ENCODE peak calls at places on chromosomes 2 and 18, in six cellular contexts. One of them, this sample, is unnamed.

GRCh38 chr2:128408349-128409305 is 90.0 kb upstream of the HS6ST1 start:
- DNase-seq in IMR-90: peak; percentile 86
- DNase-seq in uterus: no peak
- DNase-seq in HCT116: no peak
- DNase-seq in tibial nerve: no peak
- DNase-seq in A549: no peak
- DNase-seq in this sample: peak; percentile 74

GRCh38 chr2:24724111-24724775 is 68.9 kb downstream of the PTRHD1 start:
- DNase-seq in IMR-90: no peak
- DNase-seq in uterus: no peak
- DNase-seq in HCT116: no peak
- DNase-seq in tibial nerve: no peak
- DNase-seq in A549: no peak
- DNase-seq in this sample: no peak

GRCh38 chr2:218516614-218517013 is 51.5 kb downstream of the USP37 start:
- DNase-seq in IMR-90: peak; percentile 5
- DNase-seq in uterus: no peak
- DNase-seq in HCT116: peak; percentile 23
- DNase-seq in tibial nerve: no peak
- DNase-seq in A549: peak; percentile 6
- DNase-seq in this sample: no peak

GRCh38 chr18:47577520-47577919 is 326.1 kb upstream of the SKOR2 start:
- DNase-seq in IMR-90: no peak
- DNase-seq in uterus: no peak
- DNase-seq in HCT116: no peak
- DNase-seq in tibial nerve: no peak
- DNase-seq in A549: no peak
- DNase-seq in this sample: no peak

GRCh38 chr2:241827394-241827793 is 18.4 kb downstream of the NEU4 start:
- DNase-seq in IMR-90: no peak
- DNase-seq in uterus: no peak
- DNase-seq in HCT116: no peak
- DNase-seq in tibial nerve: no peak
- DNase-seq in A549: no peak
- DNase-seq in this sample: no peak

GRCh38 chr2:44291281-44292248 is 16.3 kb downstream of the SLC3A1 start:
- DNase-seq in IMR-90: peak; percentile 75
- DNase-seq in uterus: peak; percentile 21
- DNase-seq in HCT116: peak; percentile 48
- DNase-seq in tibial nerve: no peak
- DNase-seq in A549: peak; percentile 81
- DNase-seq in this sample: no peak

GRCh38 chr2:138007431-138007830 is 43.2 kb downstream of the HNMT start:
- DNase-seq in IMR-90: no peak
- DNase-seq in uterus: no peak
- DNase-seq in HCT116: no peak
- DNase-seq in tibial nerve: no peak
- DNase-seq in A549: no peak
- DNase-seq in this sample: no peak

GRCh38 chr2:224958873-224959272 is 83.4 kb downstream of the DOCK10 start:
- DNase-seq in IMR-90: no peak
- DNase-seq in uterus: no peak
- DNase-seq in HCT116: no peak
- DNase-seq in tibial nerve: no peak
- DNase-seq in A549: no peak
- DNase-seq in this sample: no peak

GRCh38 chr18:63366270-63366990 is 576 bp downstream of the KDSR start:
- DNase-seq in IMR-90: peak; percentile 69
- DNase-seq in uterus: peak; percentile 46
- DNase-seq in HCT116: peak; percentile 32
- DNase-seq in tibial nerve: no peak
- DNase-seq in A549: peak; percentile 68
- DNase-seq in this sample: no peak

GRCh38 chr2:67930156-67930555 is 132.6 kb downstream of the C1D start:
- DNase-seq in IMR-90: no peak
- DNase-seq in uterus: no peak
- DNase-seq in HCT116: no peak
- DNase-seq in tibial nerve: no peak
- DNase-seq in A549: no peak
- DNase-seq in this sample: no peak

GRCh38 chr2:200829258-200829655 is 17.5 kb downstream of the BZW1 start:
- DNase-seq in IMR-90: no peak
- DNase-seq in uterus: no peak
- DNase-seq in HCT116: no peak
- DNase-seq in tibial nerve: no peak
- DNase-seq in A549: no peak
- DNase-seq in this sample: no peak

GRCh38 chr18:10100236-10100635 is 186.4 kb downstream of the VAPA start:
- DNase-seq in IMR-90: no peak
- DNase-seq in uterus: no peak
- DNase-seq in HCT116: no peak
- DNase-seq in tibial nerve: no peak
- DNase-seq in A549: no peak
- DNase-seq in this sample: peak; percentile 16

GRCh38 chr18:52715961-52716360 is 376.0 kb downstream of the DCC start:
- DNase-seq in IMR-90: no peak
- DNase-seq in uterus: no peak
- DNase-seq in HCT116: no peak
- DNase-seq in tibial nerve: no peak
- DNase-seq in A549: no peak
- DNase-seq in this sample: no peak

GRCh38 chr18:76490040-76490439 is 5.0 kb downstream of the ZNF516 start:
- DNase-seq in IMR-90: no peak
- DNase-seq in uterus: no peak
- DNase-seq in HCT116: no peak
- DNase-seq in tibial nerve: no peak
- DNase-seq in A549: no peak
- DNase-seq in this sample: no peak

GRCh38 chr18:76491801-76492668 is 3.0 kb downstream of the ZNF516 start:
- DNase-seq in IMR-90: peak; percentile 27
- DNase-seq in uterus: no peak
- DNase-seq in HCT116: no peak
- DNase-seq in tibial nerve: peak; percentile 31
- DNase-seq in A549: peak; percentile 26
- DNase-seq in this sample: no peak

GRCh38 chr18:76491436-76491800 is 3.6 kb downstream of the ZNF516 start:
- DNase-seq in IMR-90: peak; percentile 68
- DNase-seq in uterus: peak; percentile 80
- DNase-seq in HCT116: no peak
- DNase-seq in tibial nerve: peak; percentile 61
- DNase-seq in A549: peak; percentile 28
- DNase-seq in this sample: no peak

GRCh38 chr18:76489081-76489480 is 6.0 kb downstream of the ZNF516 start:
- DNase-seq in IMR-90: peak; percentile 27
- DNase-seq in uterus: no peak
- DNase-seq in HCT116: no peak
- DNase-seq in tibial nerve: no peak
- DNase-seq in A549: no peak
- DNase-seq in this sample: no peak

DNA sequence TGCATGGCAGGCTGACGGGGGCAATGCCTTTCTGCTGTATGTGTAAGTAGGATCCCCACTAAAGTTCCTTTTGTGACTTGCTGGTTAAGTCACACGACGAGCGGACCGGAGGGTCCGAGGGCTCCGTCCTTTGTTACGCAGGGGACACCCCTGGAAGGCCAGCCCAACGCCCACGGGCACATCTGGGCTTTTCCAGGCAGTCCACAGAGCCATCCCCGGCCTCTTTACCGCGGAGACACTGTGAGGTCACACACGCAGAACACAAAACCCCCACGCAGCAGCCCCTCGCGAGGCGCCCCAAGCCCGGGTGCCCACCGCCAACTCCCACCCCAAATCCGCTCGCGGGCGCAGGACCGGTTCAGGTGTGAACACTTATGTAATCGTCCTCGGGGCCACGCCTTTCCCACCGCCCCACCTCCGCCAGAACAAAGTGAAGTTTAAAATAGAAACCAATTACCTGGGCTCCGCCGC is 4.3 kb downstream of the ZNF516 start:
- DNase-seq in IMR-90: peak; percentile 32
- DNase-seq in uterus: peak; percentile 54
- DNase-seq in HCT116: no peak
- DNase-seq in tibial nerve: no peak
- DNase-seq in A549: peak; percentile 13
- DNase-seq in this sample: no peak
- TF ChIP-seq POLR2A in IMR-90: peak; percentile 45
- TF ChIP-seq POLR2A in uterus: peak; percentile 41
- TF ChIP-seq POLR2A in HCT116: no peak
- TF ChIP-seq POLR2A in tibial nerve: peak; percentile 26
- TF ChIP-seq POLR2A in A549: no peak
- TF ChIP-seq POLR2A in this sample: no peak

DNA sequence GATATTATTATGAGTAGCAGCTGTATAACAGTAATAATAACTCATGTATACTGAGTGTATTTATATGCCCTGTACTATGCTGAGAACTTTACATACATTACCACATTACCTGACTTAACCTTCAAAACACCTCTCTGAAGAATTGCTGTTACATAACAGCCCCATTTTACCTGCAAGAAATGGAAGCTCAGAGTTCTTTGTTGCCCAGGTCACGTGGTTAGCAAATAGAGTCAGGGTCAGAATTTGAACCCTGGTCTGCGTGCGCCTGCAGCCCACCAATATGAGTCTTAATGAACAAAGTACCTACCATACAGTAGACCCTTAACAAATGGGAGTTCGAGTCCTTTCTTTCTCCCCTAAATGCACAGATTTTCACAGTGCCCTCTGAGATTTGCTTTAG is 101.9 kb downstream of the MCFD2 start:
- DNase-seq in IMR-90: no peak
- DNase-seq in uterus: no peak
- DNase-seq in HCT116: no peak
- DNase-seq in tibial nerve: no peak
- DNase-seq in A549: no peak
- DNase-seq in this sample: no peak
- H3K4me1 ChIP-seq in IMR-90: peaks cover 26% of the 10 kb centered on the region
- H3K4me1 ChIP-seq in uterus: peaks cover 40% of the 10 kb centered on the region
- H3K4me1 ChIP-seq in HCT116: peaks cover 15% of the 10 kb centered on the region
- H3K4me1 ChIP-seq in tibial nerve: no peaks in the 10 kb centered on the region
- H3K4me1 ChIP-seq in A549: peaks cover 22% of the 10 kb centered on the region
- H3K4me1 ChIP-seq in this sample: peaks cover 64% of the 10 kb centered on the region

DNA sequence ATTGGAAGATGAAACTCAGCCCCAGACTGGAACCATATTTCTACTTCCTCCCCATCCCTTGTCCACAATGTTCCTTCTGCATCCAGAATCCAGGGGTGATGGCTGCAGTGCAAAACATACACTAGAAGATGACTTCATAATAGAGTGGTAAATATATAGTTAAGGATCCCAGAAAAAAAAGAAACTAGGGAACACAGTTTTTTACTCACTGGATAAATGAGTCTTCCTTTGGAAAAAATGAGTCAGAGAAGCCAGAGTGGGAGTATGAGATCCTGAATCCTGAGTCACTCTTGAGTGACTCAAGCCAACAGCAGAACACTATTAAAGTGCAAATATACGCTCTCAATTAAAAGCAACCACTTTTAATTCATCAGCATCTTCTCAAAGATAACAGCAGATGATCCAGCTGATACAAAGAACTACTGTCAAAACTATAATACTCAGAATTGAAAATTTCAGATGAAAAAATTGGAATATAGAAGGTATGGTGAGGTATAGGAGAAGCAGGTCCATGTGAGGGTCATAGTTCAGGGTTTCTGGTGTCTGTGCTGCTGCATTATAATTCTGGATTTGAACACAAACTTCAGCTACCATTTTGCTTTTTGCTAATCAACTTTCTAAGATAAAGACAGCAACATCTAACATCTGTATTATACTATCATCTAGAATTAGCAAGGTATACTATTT is 987.2 kb upstream of the CDH2 start:
- DNase-seq in IMR-90: peak; percentile 96
- DNase-seq in uterus: no peak
- DNase-seq in HCT116: peak; percentile 72
- DNase-seq in tibial nerve: no peak
- DNase-seq in A549: peak; percentile 37
- DNase-seq in this sample: no peak
- TF ChIP-seq POLR2A in IMR-90: peak; percentile 44
- TF ChIP-seq POLR2A in uterus: no peak
- TF ChIP-seq POLR2A in HCT116: no peak
- TF ChIP-seq POLR2A in tibial nerve: no peak
- TF ChIP-seq POLR2A in A549: no peak
- TF ChIP-seq POLR2A in this sample: no peak

GRCh38 chr2:62309081-62309464 is 113.2 kb downstream of the B3GNT2 start:
- DNase-seq in IMR-90: no peak
- DNase-seq in uterus: no peak
- DNase-seq in HCT116: no peak
- DNase-seq in tibial nerve: no peak
- DNase-seq in A549: no peak
- DNase-seq in this sample: no peak
- H3K4me1 ChIP-seq in IMR-90: peaks cover 3% of the 10 kb centered on the region
- H3K4me1 ChIP-seq in uterus: no peaks in the 10 kb centered on the region
- H3K4me1 ChIP-seq in HCT116: peaks cover 53% of the 10 kb centered on the region
- H3K4me1 ChIP-seq in tibial nerve: no peaks in the 10 kb centered on the region
- H3K4me1 ChIP-seq in A549: peaks cover 10% of the 10 kb centered on the region
- H3K4me1 ChIP-seq in this sample: peaks cover 54% of the 10 kb centered on the region

GRCh38 chr2:63843093-63843492 is 1.4 kb downstream of the UGP2 start:
- DNase-seq in IMR-90: no peak
- DNase-seq in uterus: no peak
- DNase-seq in HCT116: no peak
- DNase-seq in tibial nerve: no peak
- DNase-seq in A549: no peak
- DNase-seq in this sample: no peak

GRCh38 chr2:63842149-63843061 is 709 bp downstream of the UGP2 start:
- DNase-seq in IMR-90: peak; percentile 81
- DNase-seq in uterus: peak; percentile 40
- DNase-seq in HCT116: no peak
- DNase-seq in tibial nerve: peak; percentile 26
- DNase-seq in A549: peak; percentile 20
- DNase-seq in this sample: no peak

GRCh38 chr2:63840081-63840784 is 1.5 kb upstream of the UGP2 start:
- DNase-seq in IMR-90: no peak
- DNase-seq in uterus: no peak
- DNase-seq in HCT116: no peak
- DNase-seq in tibial nerve: no peak
- DNase-seq in A549: peak; percentile 30
- DNase-seq in this sample: no peak

GRCh38 chr2:63841254-63842022 is at the start of gene UGP2:
- DNase-seq in IMR-90: peak; percentile 92
- DNase-seq in uterus: peak; percentile 91
- DNase-seq in HCT116: peak; percentile 80
- DNase-seq in tibial nerve: peak; percentile 83
- DNase-seq in A549: peak; percentile 75
- DNase-seq in this sample: no peak

DNA sequence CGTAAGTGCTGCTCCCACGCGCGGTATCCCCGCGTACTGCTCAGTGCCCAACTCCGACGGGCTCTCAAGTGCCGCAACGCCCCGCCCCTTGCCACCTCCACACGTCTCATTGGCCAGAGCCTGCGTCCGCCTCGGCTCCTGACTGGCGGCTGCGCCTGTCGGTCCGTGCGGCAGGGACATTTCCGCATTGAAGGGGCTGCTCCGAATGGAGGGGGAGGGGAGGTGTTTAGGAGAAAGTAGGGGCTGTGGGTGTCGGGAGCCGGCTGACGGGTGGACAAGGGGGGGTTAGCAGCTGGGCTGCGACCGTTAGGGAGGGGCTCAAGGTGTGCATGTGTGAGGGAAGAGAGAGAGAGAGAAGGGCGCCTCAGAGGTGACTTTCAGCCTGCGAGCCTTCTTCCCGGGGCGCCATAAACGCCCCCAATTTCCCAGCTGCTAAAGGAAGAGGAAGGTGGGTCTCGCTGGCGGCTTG is 877 bp upstream of the UGP2 start:
- DNase-seq in IMR-90: peak; percentile 97
- DNase-seq in uterus: peak; percentile 98
- DNase-seq in HCT116: peak; percentile 94
- DNase-seq in tibial nerve: peak; percentile 99
- DNase-seq in A549: peak; percentile 97
- DNase-seq in this sample: peak; percentile 98
- TF ChIP-seq POLR2A in IMR-90: peak; percentile 13
- TF ChIP-seq POLR2A in uterus: peak; percentile 99
- TF ChIP-seq POLR2A in HCT116: peak; percentile 61
- TF ChIP-seq POLR2A in tibial nerve: peak; percentile 100
- TF ChIP-seq POLR2A in A549: peak; percentile 100
- TF ChIP-seq POLR2A in this sample: peak; percentile 99

This sample was measured in vagina.